ENCODE peak calls at places on chromosomes 2 and 18, in ten cellular contexts. B is C1 segment of cervical spinal cord; W is activated naive CD4-positive, alpha-beta T cell treated with anti-CD3 and anti-CD28 coated beads for 36 hours; S is NCI-H1417; L is right lobe of liver; E is head of caudate nucleus; U is GM10248; N is sigmoid colon; K is NCI-H2081; D is fibroblast of the aortic adventitia. A is an unnamed sample.

GRCh38 chr2:7517122-7517487 is 599.9 kb downstream of the RNF144A start:
- DNase-seq in U (no peak), B (no peak), N (no peak), E (no peak), S (no peak), D (no peak), L (no peak), W (peak), K (no peak), A (no peak)

GRCh38 chr2:10266133-10266620 is 36.5 kb upstream of the HPCAL1 start:
- DNase-seq in W (no peak), D (peak), N (peak), L (no peak), U (no peak), K (no peak), E (no peak), S (no peak), B (no peak), A (peak)

GRCh38 chr2:221392228-221392881 is 179.7 kb downstream of the EPHA4 start:
- DNase-seq in N (no peak), B (no peak), W (no peak), K (no peak), L (no peak), S (no peak), U (no peak), D (no peak), E (no peak), A (no peak)

GRCh38 chr2:106904242-106904641 is 18.3 kb upstream of the ST6GAL2 start:
- DNase-seq in K (no peak), W (no peak), N (no peak), L (no peak), S (no peak), B (no peak), E (no peak), D (no peak), U (no peak), A (no peak)

GRCh38 chr2:119112770-119113488 is 45.6 kb downstream of the C1QL2 start:
- DNase-seq in K (no peak), U (no peak), E (no peak), N (peak), W (no peak), B (no peak), L (no peak), D (no peak), S (no peak), A (no peak)

GRCh38 chr2:62687644-62688043 is 17.9 kb upstream of the EHBP1 start:
- DNase-seq in D (no peak), E (no peak), K (no peak), L (no peak), B (no peak), S (no peak), W (no peak), N (no peak), U (no peak), A (no peak)

GRCh38 chr2:132668189-132668833 is 1.7 kb downstream of the LYPD1 start:
- DNase-seq in L (peak), S (peak), E (peak), N (no peak), K (no peak), W (no peak), U (no peak), B (no peak), D (peak), A (no peak)

GRCh38 chr18:78862395-78862794 is 117.2 kb upstream of the SALL3 start:
- DNase-seq in U (no peak), S (no peak), W (no peak), K (no peak), L (no peak), N (no peak), D (no peak), B (no peak), E (no peak), A (no peak)

GRCh38 chr18:67600181-67600631 is 83.7 kb upstream of the DSEL start:
- DNase-seq in B (no peak), K (no peak), D (peak), N (no peak), S (no peak), U (no peak), E (no peak), W (no peak), L (peak), A (no peak)

GRCh38 chr18:68837665-68838390 is 39.9 kb downstream of the CCDC102B start:
- DNase-seq in L (no peak), D (no peak), K (no peak), S (no peak), E (no peak), B (no peak), W (no peak), U (no peak), N (no peak), A (no peak)

GRCh38 chr18:26792661-26793060 is 72.8 kb downstream of the AQP4 start:
- DNase-seq in B (no peak), W (no peak), D (peak), U (no peak), L (no peak), K (no peak), N (no peak), E (no peak), S (no peak), A (no peak)

GRCh38 chr2:74267068-74267467 is 68.7 kb downstream of the MTHFD2 start:
- DNase-seq in U (peak), K (peak), S (peak), L (peak), E (no peak), W (peak), D (no peak), N (no peak), B (no peak), A (no peak)

GRCh38 chr2:185610301-185610700 is 128.3 kb upstream of the FSIP2 start:
- DNase-seq in E (no peak), K (no peak), U (no peak), D (no peak), S (no peak), N (no peak), B (no peak), L (no peak), W (no peak), A (no peak)

GRCh38 chr18:39841133-39842041 is 2113.6 kb upstream of the PIK3C3 start:
- DNase-seq in S (peak), U (no peak), N (peak), W (no peak), L (peak), B (peak), K (peak), E (peak), D (peak), A (peak)

GRCh38 chr18:68172842-68173549 is 541.9 kb downstream of the TMX3 start:
- DNase-seq in L (no peak), D (no peak), N (no peak), K (no peak), U (no peak), B (no peak), E (no peak), W (no peak), S (no peak), A (peak)

GRCh38 chr2:9844036-9844483 is 786 bp downstream of the TAF1B start:
- DNase-seq in E (peak), U (no peak), L (no peak), W (peak), B (no peak), N (no peak), K (no peak), S (peak), D (peak), A (no peak)

GRCh38 chr2:189254268-189254883 is 74.8 kb upstream of the COL5A2 start:
- DNase-seq in N (peak), S (no peak), E (no peak), B (no peak), L (peak), D (peak), K (no peak), W (no peak), U (no peak), A (peak)

GRCh38 chr2:40507429-40507828 is 55.5 kb upstream of the SLC8A1 start:
- DNase-seq in L (no peak), D (no peak), S (no peak), N (no peak), W (no peak), K (no peak), U (peak), E (no peak), B (no peak), A (no peak)

GRCh38 chr2:168192839-168193616 is 54.4 kb downstream of the STK39 start:
- DNase-seq in S (peak), N (no peak), U (no peak), D (no peak), E (no peak), W (peak), K (no peak), L (no peak), B (no peak), A (no peak)